ENCODE peak calls at places on chromosome 3, in five cellular contexts. L, Y, B, F and M are unnamed samples.

GRCh38 chr3:9862391-9863235 is 17.4 kb downstream of the CIDEC start:
- DNase-seq in Y (peak), B (peak), L (no peak), F (peak), M (peak)

GRCh38 chr3:57691411-57692133 is 1.3 kb downstream of the DENND6A start:
- DNase-seq in F (peak), B (no peak), L (peak), Y (no peak), M (no peak)

GRCh38 chr3:100107227-100107626 is 7.1 kb downstream of the FILIP1L start:
- DNase-seq in Y (peak), B (no peak), L (no peak), F (no peak), M (no peak)

GRCh38 chr3:188208751-188209433 is 54.9 kb downstream of the LPP start:
- DNase-seq in L (no peak), B (no peak), Y (no peak), F (peak), M (no peak)

GRCh38 chr3:29338981-29339833 is 58.3 kb downstream of the RBMS3 start:
- DNase-seq in L (no peak), B (no peak), F (peak), Y (no peak), M (no peak)

GRCh38 chr3:36362216-36362615 is 18.1 kb upstream of the STAC start:
- DNase-seq in Y (no peak), F (peak), L (no peak), B (no peak), M (no peak)

GRCh38 chr3:111473550-111473949 is 68.4 kb upstream of the CD96 start:
- DNase-seq in L (no peak), Y (no peak), F (no peak), B (no peak), M (peak)

GRCh38 chr3:143751643-143752178 is 96.6 kb downstream of the SLC9A9 start:
- DNase-seq in L (peak), Y (no peak), B (no peak), F (no peak), M (no peak)

GRCh38 chr3:55485208-55485791 is 1.8 kb downstream of the WNT5A start:
- DNase-seq in Y (peak), L (peak), F (peak), B (peak), M (peak)

GRCh38 chr3:157369712-157370447 is 66.8 kb upstream of the PTX3 start:
- DNase-seq in B (no peak), Y (no peak), L (no peak), F (no peak), M (peak)

GRCh38 chr3:126114406-126115386 is 30.8 kb upstream of the SLC41A3 start:
- DNase-seq in Y (no peak), F (no peak), L (no peak), B (no peak), M (no peak)

GRCh38 chr3:58633157-58633865 is 33.3 kb downstream of the FAM3D start:
- DNase-seq in B (peak), Y (no peak), F (no peak), L (no peak), M (no peak)

GRCh38 chr3:64467255-64467944 is 220.4 kb downstream of the ADAMTS9 start:
- DNase-seq in L (no peak), Y (no peak), F (no peak), B (no peak), M (no peak)

GRCh38 chr3:156602424-156602823 is 47.5 kb upstream of the SSR3 start:
- DNase-seq in L (no peak), B (no peak), F (no peak), Y (no peak), M (no peak)

GRCh38 chr3:42701371-42702065 is 1.1 kb downstream of the HHATL start:
- DNase-seq in Y (peak), L (peak), B (peak), F (peak), M (peak)

GRCh38 chr3:169659096-169659521 is 4.4 kb downstream of the MECOM start:
- DNase-seq in L (no peak), Y (no peak), B (no peak), F (no peak), M (peak)

GRCh38 chr3:88936837-88937236 is 170.6 kb upstream of the EPHA3 start:
- DNase-seq in Y (no peak), F (no peak), L (no peak), B (no peak), M (no peak)

GRCh38 chr3:61381745-61382392 is 130.6 kb upstream of the FHIT start:
- DNase-seq in B (peak), L (peak), Y (peak), F (peak), M (peak)

GRCh38 chr3:184688872-184689271 is 23.0 kb downstream of the MAGEF1 start:
- DNase-seq in B (no peak), F (no peak), Y (no peak), L (no peak), M (no peak)

GRCh38 chr3:38649500-38650247 is at the start of gene SCN5A:
- DNase-seq in Y (peak), B (peak), L (no peak), F (peak), M (peak)

GRCh38 chr3:116051040-116051439 is 394.2 kb downstream of the LSAMP start:
- DNase-seq in L (no peak), B (no peak), Y (no peak), F (no peak), M (no peak)

GRCh38 chr3:16402451-16402850 is 111.0 kb downstream of the RFTN1 start:
- DNase-seq in F (peak), L (no peak), Y (peak), B (no peak), M (no peak)

GRCh38 chr3:8802256-8802655 is 32.8 kb upstream of the OXTR start:
- DNase-seq in L (no peak), Y (no peak), F (no peak), B (no peak), M (no peak)

GRCh38 chr3:15271785-15272381 is 60.5 kb downstream of the SH3BP5 start:
- DNase-seq in F (no peak), Y (no peak), L (peak), B (no peak), M (no peak)

GRCh38 chr3:139928708-139929505 is 6.1 kb upstream of the CLSTN2 start:
- DNase-seq in F (no peak), B (no peak), Y (no peak), L (no peak), M (no peak)

DNA sequence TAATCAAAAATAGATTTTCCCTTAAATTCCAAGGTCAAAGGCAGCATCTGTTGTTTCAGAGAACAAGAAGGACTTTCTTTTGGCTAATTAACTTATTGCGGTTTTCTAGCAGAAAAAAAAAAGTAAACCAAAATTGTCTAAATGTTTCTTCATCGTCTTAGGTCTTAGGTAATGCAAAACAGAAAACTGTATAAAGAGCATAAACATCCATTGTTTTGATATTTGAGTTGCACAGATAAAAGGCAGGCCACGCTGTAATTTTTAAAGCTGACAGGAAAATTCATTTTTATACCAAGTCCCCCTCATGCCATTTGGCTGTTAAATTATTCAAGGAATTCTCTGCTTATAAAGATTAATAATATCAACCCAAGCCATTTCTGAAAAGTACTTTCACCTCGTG is 139.0 kb downstream of the TNIK start:
- DNase-seq in Y (no peak), F (no peak), B (no peak), L (no peak), M (no peak)
- TF ChIP-seq EZH2phosphoT487 in Y (no peak), F (no peak), B (no peak), L (no peak), M (no peak)

DNA sequence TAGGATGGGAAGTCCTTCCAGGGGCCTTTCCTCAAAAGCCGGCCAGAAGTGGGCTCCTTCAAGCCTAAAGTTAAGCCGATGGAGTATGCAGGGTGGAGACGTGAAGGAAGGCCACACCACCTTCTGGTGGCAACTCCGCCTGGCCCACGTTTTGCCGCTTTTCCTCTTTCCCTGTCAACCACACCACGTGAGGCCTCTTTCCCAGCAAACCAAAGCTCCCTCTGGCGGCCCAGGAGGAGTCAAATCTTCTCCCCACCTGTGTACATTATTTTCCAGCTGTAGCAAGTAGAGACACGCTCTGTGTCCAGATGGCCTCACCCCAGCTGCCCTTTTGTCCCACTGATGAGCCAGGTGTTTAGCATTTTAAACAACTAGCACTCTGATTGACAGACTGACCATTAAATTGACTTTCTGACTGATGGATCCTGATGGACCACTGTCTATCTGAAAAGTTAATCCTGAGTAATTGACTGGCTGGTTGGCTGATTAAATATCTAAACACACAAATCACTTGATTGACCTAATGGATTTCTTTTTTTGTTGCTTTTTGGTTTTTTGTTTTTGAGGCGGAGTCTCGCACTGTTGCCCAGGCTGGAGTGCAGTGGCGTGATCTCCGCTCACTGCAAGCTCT is 59.6 kb upstream of the ZBTB38 start:
- DNase-seq in F (peak), Y (peak), L (no peak), B (peak), M (peak)
- TF ChIP-seq EZH2phosphoT487 in F (no peak), Y (no peak), L (no peak), B (no peak), M (no peak)

GRCh38 chr3:155356594-155357370 is 63.3 kb upstream of the STRIT1 start:
- DNase-seq in Y (peak), L (peak), F (peak), B (no peak), M (peak)

GRCh38 chr3:155354658-155355057 is 61.2 kb upstream of the STRIT1 start:
- DNase-seq in Y (no peak), B (no peak), L (no peak), F (no peak), M (no peak)

GRCh38 chr3:155347901-155348300 is 54.4 kb upstream of the STRIT1 start:
- DNase-seq in F (no peak), B (no peak), L (no peak), Y (no peak), M (no peak)

DNA sequence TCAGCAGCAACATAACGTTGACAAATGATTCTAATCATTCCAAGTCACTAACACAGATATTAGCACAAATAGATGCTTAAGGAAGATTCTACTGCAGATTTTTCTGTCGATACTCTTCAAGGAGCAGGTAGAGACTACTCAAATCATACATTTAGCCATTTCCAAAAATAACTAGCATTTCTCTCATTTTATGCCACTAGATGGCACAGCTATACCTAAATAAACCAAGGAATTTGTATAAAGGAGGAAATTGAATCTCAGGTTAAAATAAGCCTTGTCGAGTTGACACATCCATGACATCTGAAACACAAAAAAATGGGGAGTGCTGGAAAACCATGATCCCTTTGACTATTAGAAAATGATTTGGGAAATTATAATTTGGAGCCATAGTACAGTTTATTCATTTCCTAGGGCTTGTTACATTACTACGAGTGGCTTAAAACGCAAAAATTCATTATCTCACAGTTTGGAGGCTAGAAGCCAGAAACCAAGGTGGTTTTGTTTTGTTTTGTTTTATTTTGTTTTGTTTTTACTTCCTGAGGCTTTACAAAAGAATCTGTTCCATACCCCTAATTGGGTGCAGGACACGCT is 59.5 kb upstream of the STRIT1 start:
- DNase-seq in B (peak), Y (peak), F (peak), L (peak), M (peak)
- TF ChIP-seq EZH2phosphoT487 in B (no peak), Y (no peak), F (no peak), L (no peak), M (no peak)

GRCh38 chr3:74633021-74633420 is 18.6 kb upstream of the CNTN3 start:
- DNase-seq in F (peak), B (no peak), Y (no peak), L (no peak), M (no peak)
- TF ChIP-seq EZH2phosphoT487 in F (no peak), B (no peak), Y (no peak), L (no peak), M (no peak)